ENCODE peak calls at places on chromosome 14, in nine cellular contexts. N, B, H, W, F, P, K, E and M are unnamed samples. For H3K4me1 and H3K27me3, the result is how much of the 10 kb centered on the place peaks cover.

GRCh38 chr14:35965425-35965824 is 139.3 kb downstream of the BRMS1L start:
- DNase-seq in K (no peak), H (no peak), W (no peak), F (peak), E (no peak), P (no peak), N (no peak), B (no peak), M (no peak)

GRCh38 chr14:77645520-77646230 is 29.2 kb upstream of the SPTLC2 start:
- DNase-seq in W (no peak), P (no peak), K (no peak), B (no peak), N (no peak), H (no peak), F (no peak), E (no peak), M (no peak)

GRCh38 chr14:58299665-58300202 is 1.4 kb downstream of the ARID4A start:
- DNase-seq in E (no peak), K (no peak), W (no peak), H (peak), F (peak), B (no peak), N (no peak), P (no peak), M (no peak)

GRCh38 chr14:26204954-26205479 is 392.8 kb downstream of the NOVA1 start:
- DNase-seq in F (peak), W (no peak), K (no peak), H (no peak), B (no peak), E (no peak), P (no peak), N (peak), M (no peak)

GRCh38 chr14:33894339-33894738 is 56.5 kb downstream of the EGLN3 start:
- DNase-seq in P (no peak), H (no peak), E (no peak), F (no peak), B (no peak), W (no peak), N (no peak), K (no peak), M (no peak)

GRCh38 chr14:81589381-81590065 is 55.9 kb upstream of the SEL1L start:
- DNase-seq in P (no peak), B (no peak), E (no peak), H (no peak), F (no peak), W (no peak), N (no peak), K (no peak), M (no peak)

GRCh38 chr14:103743691-103744090 is 28.1 kb downstream of the ZFYVE21 start:
- DNase-seq in E (no peak), F (no peak), K (no peak), W (no peak), N (peak), H (peak), P (no peak), B (no peak), M (no peak)

GRCh38 chr14:53519137-53519536 is 366.0 kb upstream of the DDHD1 start:
- DNase-seq in N (no peak), K (no peak), F (no peak), W (no peak), E (no peak), H (no peak), B (no peak), P (no peak), M (no peak)

GRCh38 chr14:100446572-100446971 is 123.4 kb downstream of the SLC25A47 start:
- DNase-seq in H (no peak), B (no peak), E (no peak), K (no peak), N (peak), F (peak), W (no peak), P (no peak), M (no peak)

GRCh38 chr14:100731846-100732765 is 5.4 kb downstream of the DLK1 start:
- DNase-seq in N (no peak), K (peak), H (no peak), P (no peak), F (no peak), B (no peak), W (no peak), E (no peak), M (no peak)

GRCh38 chr14:72766296-72766695 is 127.6 kb downstream of the DPF3 start:
- DNase-seq in H (no peak), B (no peak), E (no peak), N (no peak), K (no peak), W (no peak), P (no peak), F (no peak), M (no peak)
- H3K4me1 ChIP-seq in H (under half), B (under half), E (under half), N (under half), K (under half), W (under half), P (under half), F (under half), M (under half)

DNA sequence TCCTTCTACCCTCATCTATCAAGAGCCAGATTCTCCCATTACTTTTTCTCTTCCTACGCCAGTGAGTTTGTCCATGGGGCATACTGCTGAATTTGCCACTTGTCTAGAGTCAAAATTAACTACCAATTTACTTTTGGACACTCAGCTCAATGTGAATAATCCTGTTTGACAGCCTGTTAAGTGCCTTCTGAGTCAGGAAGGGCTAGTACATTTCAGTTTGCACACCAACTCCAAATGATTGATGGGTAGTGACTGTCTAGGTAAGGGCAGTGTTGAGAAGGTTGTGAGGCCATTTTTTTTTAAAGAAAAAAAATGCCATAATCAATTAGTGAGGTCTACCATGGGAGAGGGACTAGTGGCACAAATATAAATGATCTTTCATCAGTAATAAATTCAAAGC is 21.8 kb upstream of the TRIM9 start:
- DNase-seq in P (no peak), E (no peak), W (no peak), K (no peak), F (no peak), H (no peak), B (no peak), N (no peak), M (no peak)
- H3K27me3 ChIP-seq in P (under half), E (under half), W (under half), K (under half), F (under half), H (under half), B (under half), N (under half), M (under half)

GRCh38 chr14:61528591-61529021 is 166.7 kb upstream of the HIF1A start:
- DNase-seq in P (no peak), W (no peak), E (peak), B (no peak), K (no peak), H (no peak), F (no peak), N (no peak), M (no peak)

GRCh38 chr14:61531741-61532505 is 163.4 kb upstream of the HIF1A start:
- DNase-seq in F (no peak), P (no peak), H (no peak), B (no peak), W (no peak), K (no peak), E (no peak), N (no peak), M (no peak)

GRCh38 chr14:61532818-61533217 is 162.5 kb upstream of the HIF1A start:
- DNase-seq in H (no peak), W (no peak), N (no peak), E (no peak), B (no peak), F (no peak), P (no peak), K (no peak), M (no peak)

GRCh38 chr14:61530296-61530695 is 165.0 kb upstream of the HIF1A start:
- DNase-seq in N (no peak), B (no peak), H (no peak), F (no peak), E (no peak), W (no peak), K (no peak), P (no peak), M (no peak)

DNA sequence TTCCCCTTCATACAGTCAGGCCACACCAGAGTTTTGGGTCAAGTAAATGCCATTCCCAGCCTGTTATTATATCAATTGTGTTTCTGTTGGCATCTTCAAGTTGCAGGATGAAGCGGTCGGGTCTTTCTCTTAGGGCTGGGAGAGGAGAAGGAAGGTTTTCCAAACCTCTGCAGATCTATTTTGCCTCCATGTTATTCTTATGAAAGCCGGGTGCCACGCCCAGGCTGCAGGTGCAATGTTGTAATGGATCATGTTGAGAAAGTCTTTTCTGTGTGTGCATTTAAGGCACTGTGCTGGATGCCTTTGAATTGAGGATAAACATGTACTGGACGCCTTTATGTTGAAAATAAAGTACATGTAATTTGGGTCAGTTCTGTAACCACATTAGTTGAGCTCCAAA is 164.4 kb upstream of the HIF1A start:
- DNase-seq in E (no peak), F (no peak), K (no peak), P (no peak), W (no peak), B (no peak), H (no peak), N (no peak), M (no peak)
- H3K4me1 ChIP-seq in E (under half), F (under half), K (under half), P (under half), W (under half), B (under half), H (half or more), N (under half), M (under half)

DNA sequence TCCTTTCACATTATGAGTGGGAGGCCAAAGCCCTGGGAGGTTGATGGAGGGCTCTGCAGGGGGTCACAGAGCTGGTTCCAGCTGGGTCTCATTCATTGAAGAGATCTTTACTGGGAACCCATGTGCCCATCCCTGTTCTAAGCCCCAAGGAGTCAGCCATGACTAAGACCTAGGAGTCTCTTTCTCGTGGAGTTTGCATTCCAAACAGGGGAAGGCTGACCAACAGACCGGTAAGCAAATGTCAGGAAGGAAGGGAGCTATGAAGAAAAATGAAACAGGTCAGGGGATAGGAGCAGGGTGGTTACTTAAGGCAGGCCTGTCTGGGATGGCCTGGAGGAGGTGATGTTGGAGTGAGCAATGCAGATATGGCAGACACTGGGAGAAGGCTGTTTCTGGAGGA is 31.5 kb downstream of the SYNDIG1L start:
- DNase-seq in W (no peak), B (no peak), F (no peak), E (no peak), N (no peak), H (no peak), P (no peak), K (no peak), M (no peak)
- H3K27me3 ChIP-seq in W (under half), B (under half), F (under half), E (under half), N (under half), H (under half), P (under half), K (under half), M (under half)